ENCODE peak calls at places on chromosomes 16 and 17, in ten cellular contexts. One of them, this sample, is unnamed.

GRCh38 chr17:71668807-71669206 is 452.0 kb upstream of the SOX9 start:
- DNase-seq in HCT116: no peak
- DNase-seq in spleen: no peak
- DNase-seq in mucosa of descending colon: no peak
- DNase-seq in CD8-positive, alpha-beta T cell: no peak
- DNase-seq in Panc1: no peak
- DNase-seq in CD4-positive, alpha-beta T cell: no peak
- DNase-seq in WTC11: no peak
- DNase-seq in Peyer's patch: no peak
- DNase-seq in lower leg skin: no peak
- DNase-seq in this sample: no peak

GRCh38 chr17:676965-677364 is 37.7 kb downstream of the VPS53 start:
- DNase-seq in HCT116: no peak
- DNase-seq in spleen: no peak
- DNase-seq in mucosa of descending colon: no peak
- DNase-seq in CD8-positive, alpha-beta T cell: no peak
- DNase-seq in Panc1: no peak
- DNase-seq in CD4-positive, alpha-beta T cell: no peak
- DNase-seq in WTC11: no peak
- DNase-seq in Peyer's patch: no peak
- DNase-seq in lower leg skin: no peak
- DNase-seq in this sample: no peak

GRCh38 chr16:4852221-4852872 is 5.1 kb downstream of the UBN1 start:
- DNase-seq in HCT116: no peak
- DNase-seq in spleen: no peak
- DNase-seq in mucosa of descending colon: no peak
- DNase-seq in CD8-positive, alpha-beta T cell: no peak
- DNase-seq in Panc1: no peak
- DNase-seq in CD4-positive, alpha-beta T cell: no peak
- DNase-seq in WTC11: no peak
- DNase-seq in Peyer's patch: no peak
- DNase-seq in lower leg skin: peak
- DNase-seq in this sample: no peak

GRCh38 chr16:79600636-79601091 is at the start of gene MAF:
- DNase-seq in HCT116: no peak
- DNase-seq in spleen: peak
- DNase-seq in mucosa of descending colon: peak
- DNase-seq in CD8-positive, alpha-beta T cell: peak
- DNase-seq in Panc1: no peak
- DNase-seq in CD4-positive, alpha-beta T cell: peak
- DNase-seq in WTC11: peak
- DNase-seq in Peyer's patch: peak
- DNase-seq in lower leg skin: peak
- DNase-seq in this sample: peak

GRCh38 chr17:1227917-1228751 is 42.1 kb upstream of the BHLHA9 start:
- DNase-seq in HCT116: no peak
- DNase-seq in spleen: peak
- DNase-seq in mucosa of descending colon: peak
- DNase-seq in CD8-positive, alpha-beta T cell: peak
- DNase-seq in Panc1: no peak
- DNase-seq in CD4-positive, alpha-beta T cell: peak
- DNase-seq in WTC11: peak
- DNase-seq in Peyer's patch: peak
- DNase-seq in lower leg skin: peak
- DNase-seq in this sample: no peak

GRCh38 chr17:43366809-43367587 is 31.8 kb upstream of the ARL4D start:
- DNase-seq in HCT116: no peak
- DNase-seq in spleen: no peak
- DNase-seq in mucosa of descending colon: no peak
- DNase-seq in CD8-positive, alpha-beta T cell: no peak
- DNase-seq in Panc1: no peak
- DNase-seq in CD4-positive, alpha-beta T cell: no peak
- DNase-seq in WTC11: peak
- DNase-seq in Peyer's patch: no peak
- DNase-seq in lower leg skin: no peak
- DNase-seq in this sample: no peak

GRCh38 chr16:79972053-79972704 is 371.6 kb upstream of the MAF start:
- DNase-seq in HCT116: no peak
- DNase-seq in spleen: no peak
- DNase-seq in mucosa of descending colon: no peak
- DNase-seq in CD8-positive, alpha-beta T cell: no peak
- DNase-seq in Panc1: no peak
- DNase-seq in CD4-positive, alpha-beta T cell: no peak
- DNase-seq in WTC11: no peak
- DNase-seq in Peyer's patch: no peak
- DNase-seq in lower leg skin: no peak
- DNase-seq in this sample: no peak

GRCh38 chr17:8357910-8358309 is 18.3 kb downstream of the ODF4 start:
- DNase-seq in HCT116: no peak
- DNase-seq in spleen: no peak
- DNase-seq in mucosa of descending colon: no peak
- DNase-seq in CD8-positive, alpha-beta T cell: no peak
- DNase-seq in Panc1: no peak
- DNase-seq in CD4-positive, alpha-beta T cell: no peak
- DNase-seq in WTC11: no peak
- DNase-seq in Peyer's patch: no peak
- DNase-seq in lower leg skin: no peak
- DNase-seq in this sample: no peak

GRCh38 chr16:1890701-1891035 is 18.7 kb upstream of the MEIOB start:
- DNase-seq in HCT116: no peak
- DNase-seq in spleen: no peak
- DNase-seq in mucosa of descending colon: no peak
- DNase-seq in CD8-positive, alpha-beta T cell: no peak
- DNase-seq in Panc1: no peak
- DNase-seq in CD4-positive, alpha-beta T cell: no peak
- DNase-seq in WTC11: no peak
- DNase-seq in Peyer's patch: no peak
- DNase-seq in lower leg skin: no peak
- DNase-seq in this sample: no peak

GRCh38 chr16:3854740-3855139 is 25.8 kb downstream of the CREBBP start:
- DNase-seq in HCT116: no peak
- DNase-seq in spleen: no peak
- DNase-seq in mucosa of descending colon: no peak
- DNase-seq in CD8-positive, alpha-beta T cell: no peak
- DNase-seq in Panc1: no peak
- DNase-seq in CD4-positive, alpha-beta T cell: no peak
- DNase-seq in WTC11: no peak
- DNase-seq in Peyer's patch: no peak
- DNase-seq in lower leg skin: no peak
- DNase-seq in this sample: no peak

GRCh38 chr17:80045703-80046102 is 9.3 kb downstream of the CCDC40 start:
- DNase-seq in HCT116: no peak
- DNase-seq in spleen: no peak
- DNase-seq in mucosa of descending colon: no peak
- DNase-seq in CD8-positive, alpha-beta T cell: no peak
- DNase-seq in Panc1: no peak
- DNase-seq in CD4-positive, alpha-beta T cell: no peak
- DNase-seq in WTC11: no peak
- DNase-seq in Peyer's patch: no peak
- DNase-seq in lower leg skin: no peak
- DNase-seq in this sample: no peak

DNA sequence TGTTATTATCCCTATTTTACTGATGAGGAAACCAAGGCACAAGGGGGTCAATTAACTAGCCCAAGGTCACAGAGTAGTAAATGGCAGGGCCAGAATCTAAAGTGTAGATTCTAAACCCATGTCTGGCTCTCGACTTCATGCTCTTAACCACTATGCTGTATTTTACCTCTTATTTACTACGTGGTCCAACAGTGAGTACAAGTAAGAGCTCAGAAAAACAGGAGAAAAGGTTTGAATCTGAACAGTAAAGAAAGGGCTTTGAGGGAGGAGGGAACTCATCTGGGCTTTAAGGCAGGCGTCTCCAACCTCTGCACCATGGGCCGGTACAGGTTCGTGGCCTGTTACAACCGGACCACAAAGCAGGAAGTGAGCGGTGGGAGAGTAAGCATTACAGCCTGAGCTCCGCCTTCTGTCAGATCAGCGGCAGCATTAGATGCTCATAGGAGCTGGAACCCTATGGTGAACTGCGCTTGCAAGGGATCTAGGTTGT is 62.9 kb downstream of the SMURF2 start:
- DNase-seq in HCT116: no peak
- DNase-seq in spleen: peak
- DNase-seq in mucosa of descending colon: peak
- DNase-seq in CD8-positive, alpha-beta T cell: peak
- DNase-seq in Panc1: no peak
- DNase-seq in CD4-positive, alpha-beta T cell: peak
- DNase-seq in WTC11: peak
- DNase-seq in Peyer's patch: peak
- DNase-seq in lower leg skin: no peak
- DNase-seq in this sample: peak
- TF ChIP-seq CTCF in HCT116: no peak
- TF ChIP-seq CTCF in spleen: no peak
- TF ChIP-seq CTCF in mucosa of descending colon: no peak
- TF ChIP-seq CTCF in CD8-positive, alpha-beta T cell: no peak
- TF ChIP-seq CTCF in Panc1: no peak
- TF ChIP-seq CTCF in CD4-positive, alpha-beta T cell: no peak
- TF ChIP-seq CTCF in WTC11: no peak
- TF ChIP-seq CTCF in Peyer's patch: no peak
- TF ChIP-seq CTCF in lower leg skin: no peak
- TF ChIP-seq CTCF in this sample: no peak

GRCh38 chr16:6682142-6682811 is 650.4 kb upstream of the RBFOX1 start:
- DNase-seq in HCT116: no peak
- DNase-seq in spleen: no peak
- DNase-seq in mucosa of descending colon: peak
- DNase-seq in CD8-positive, alpha-beta T cell: no peak
- DNase-seq in Panc1: peak
- DNase-seq in CD4-positive, alpha-beta T cell: no peak
- DNase-seq in WTC11: peak
- DNase-seq in Peyer's patch: no peak
- DNase-seq in lower leg skin: peak
- DNase-seq in this sample: no peak
- TF ChIP-seq CTCF in HCT116: no peak
- TF ChIP-seq CTCF in spleen: peak
- TF ChIP-seq CTCF in mucosa of descending colon: peak
- TF ChIP-seq CTCF in CD8-positive, alpha-beta T cell: no peak
- TF ChIP-seq CTCF in Panc1: peak
- TF ChIP-seq CTCF in CD4-positive, alpha-beta T cell: no peak
- TF ChIP-seq CTCF in WTC11: peak
- TF ChIP-seq CTCF in Peyer's patch: peak
- TF ChIP-seq CTCF in lower leg skin: no peak
- TF ChIP-seq CTCF in this sample: peak

DNA sequence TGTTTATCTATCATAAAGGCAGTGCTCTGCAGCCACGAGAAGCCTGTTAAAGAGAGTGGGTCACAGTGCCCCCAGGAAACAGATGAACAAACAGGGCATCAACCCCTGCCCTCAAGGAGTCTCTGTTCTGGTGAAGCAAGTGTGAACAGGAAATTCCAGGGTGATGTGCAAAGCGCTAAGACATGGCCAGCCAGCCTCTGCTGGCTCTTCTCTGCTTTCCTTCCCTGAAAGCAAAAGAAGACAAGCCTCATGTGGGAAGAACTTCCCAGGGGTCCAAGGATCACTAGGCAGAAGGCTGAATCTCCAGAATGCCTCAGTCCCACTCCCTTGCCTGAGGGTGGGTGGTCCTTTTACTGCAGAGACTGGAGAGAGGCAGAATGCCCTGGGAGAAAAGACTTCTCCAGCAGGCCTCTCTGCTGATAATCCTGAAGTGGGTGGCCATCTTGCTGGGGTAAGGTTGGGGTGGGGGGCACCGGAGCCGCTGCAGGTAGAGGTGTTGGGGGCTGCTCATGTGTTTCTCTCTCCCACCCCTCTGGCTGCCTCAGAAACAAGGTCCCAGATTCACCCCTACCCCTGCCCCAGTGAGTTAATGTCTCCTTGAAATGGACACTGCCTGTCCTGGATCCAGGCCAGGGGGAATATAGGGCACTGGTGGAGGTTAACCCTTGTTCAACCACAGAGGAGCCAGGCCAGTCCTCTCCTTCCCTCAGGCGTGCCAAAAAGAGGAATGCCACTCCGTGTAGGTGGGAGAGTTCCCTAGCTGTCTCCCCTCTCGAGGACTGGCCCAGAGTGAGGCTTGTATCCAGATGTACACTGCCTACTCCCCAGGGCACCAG is 2.4 kb downstream of the ANKRD13B start:
- DNase-seq in HCT116: no peak
- DNase-seq in spleen: no peak
- DNase-seq in mucosa of descending colon: no peak
- DNase-seq in CD8-positive, alpha-beta T cell: no peak
- DNase-seq in Panc1: no peak
- DNase-seq in CD4-positive, alpha-beta T cell: no peak
- DNase-seq in WTC11: no peak
- DNase-seq in Peyer's patch: no peak
- DNase-seq in lower leg skin: no peak
- DNase-seq in this sample: no peak
- TF ChIP-seq CTCF in HCT116: no peak
- TF ChIP-seq CTCF in spleen: no peak
- TF ChIP-seq CTCF in mucosa of descending colon: no peak
- TF ChIP-seq CTCF in CD8-positive, alpha-beta T cell: no peak
- TF ChIP-seq CTCF in Panc1: no peak
- TF ChIP-seq CTCF in CD4-positive, alpha-beta T cell: no peak
- TF ChIP-seq CTCF in WTC11: no peak
- TF ChIP-seq CTCF in Peyer's patch: no peak
- TF ChIP-seq CTCF in lower leg skin: no peak
- TF ChIP-seq CTCF in this sample: no peak

GRCh38 chr17:16358394-16358793 is 5.1 kb upstream of the CENPV start:
- DNase-seq in HCT116: no peak
- DNase-seq in spleen: no peak
- DNase-seq in mucosa of descending colon: no peak
- DNase-seq in CD8-positive, alpha-beta T cell: no peak
- DNase-seq in Panc1: no peak
- DNase-seq in CD4-positive, alpha-beta T cell: no peak
- DNase-seq in WTC11: no peak
- DNase-seq in Peyer's patch: no peak
- DNase-seq in lower leg skin: no peak
- DNase-seq in this sample: no peak

GRCh38 chr17:16361874-16362273 is 8.6 kb upstream of the CENPV start:
- DNase-seq in HCT116: no peak
- DNase-seq in spleen: peak
- DNase-seq in mucosa of descending colon: no peak
- DNase-seq in CD8-positive, alpha-beta T cell: no peak
- DNase-seq in Panc1: no peak
- DNase-seq in CD4-positive, alpha-beta T cell: no peak
- DNase-seq in WTC11: no peak
- DNase-seq in Peyer's patch: no peak
- DNase-seq in lower leg skin: no peak
- DNase-seq in this sample: no peak

DNA sequence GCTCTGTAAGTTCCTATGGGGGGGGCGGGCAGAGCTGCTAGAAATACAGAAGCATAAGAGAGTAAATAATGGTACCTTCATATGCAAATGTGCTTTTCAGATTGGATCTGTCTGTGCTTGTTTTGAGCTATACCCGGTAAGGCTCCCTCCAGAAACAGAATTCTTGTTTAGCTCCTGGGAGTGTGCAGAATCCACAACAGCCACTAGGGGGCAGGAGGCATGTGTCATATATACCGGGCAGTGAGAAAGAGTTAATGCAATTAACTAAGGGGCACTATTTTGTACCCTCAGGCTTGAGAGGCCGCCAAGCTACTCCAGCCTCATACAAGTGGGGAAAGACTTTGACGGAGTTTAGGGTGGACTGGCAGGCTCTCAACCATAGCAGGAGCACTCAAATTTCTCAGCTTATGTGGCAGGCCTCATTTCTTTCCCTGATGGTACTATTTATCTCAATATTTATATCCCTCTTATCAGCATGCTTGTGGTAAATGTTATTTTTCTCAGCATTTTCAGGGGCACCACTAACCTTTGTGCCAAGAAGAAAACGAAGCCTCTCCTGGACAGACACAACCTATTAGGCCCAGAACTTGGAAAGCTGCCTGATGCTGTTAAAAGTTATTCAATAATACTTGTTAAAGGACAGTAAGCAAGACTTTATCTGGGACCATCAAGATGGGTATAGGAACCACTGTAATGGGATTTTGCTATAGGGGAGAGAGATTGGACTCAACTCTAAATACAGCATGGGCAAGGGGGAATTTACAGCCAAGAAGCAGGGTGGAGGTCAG is 10.7 kb upstream of the CENPV start:
- DNase-seq in HCT116: peak
- DNase-seq in spleen: peak
- DNase-seq in mucosa of descending colon: peak
- DNase-seq in CD8-positive, alpha-beta T cell: peak
- DNase-seq in Panc1: no peak
- DNase-seq in CD4-positive, alpha-beta T cell: peak
- DNase-seq in WTC11: peak
- DNase-seq in Peyer's patch: peak
- DNase-seq in lower leg skin: peak
- DNase-seq in this sample: peak
- TF ChIP-seq CTCF in HCT116: peak
- TF ChIP-seq CTCF in spleen: peak
- TF ChIP-seq CTCF in mucosa of descending colon: peak
- TF ChIP-seq CTCF in CD8-positive, alpha-beta T cell: peak
- TF ChIP-seq CTCF in Panc1: peak
- TF ChIP-seq CTCF in CD4-positive, alpha-beta T cell: peak
- TF ChIP-seq CTCF in WTC11: peak
- TF ChIP-seq CTCF in Peyer's patch: peak
- TF ChIP-seq CTCF in lower leg skin: peak
- TF ChIP-seq CTCF in this sample: peak

This sample was measured in CD14-positive monocyte.